ENCODE peak calls at places on chromosome 4, in five cellular contexts. Z is OCI-M1, T is ureter, G is GF-D8, M is NCI-H1694. S is an unnamed sample.

GRCh38 chr4:10527438-10527837 is 70.2 kb upstream of the ZNF518B start:
- DNase-seq in Z (no peak), G (no peak), M (no peak), T (no peak), S (no peak)

GRCh38 chr4:24224446-24224845 is 334.6 kb upstream of the PPARGC1A start:
- DNase-seq in M (no peak), Z (no peak), T (no peak), G (no peak), S (no peak)

GRCh38 chr4:10196191-10196590 is 79.6 kb upstream of the WDR1 start:
- DNase-seq in T (no peak), G (no peak), M (no peak), Z (no peak), S (peak)

GRCh38 chr4:5887361-5888221 is 5.3 kb downstream of the CRMP1 start:
- DNase-seq in T (no peak), G (no peak), M (no peak), Z (no peak), S (no peak)

GRCh38 chr4:181548873-181549541 is 694.2 kb upstream of the TENM3 start:
- DNase-seq in M (no peak), Z (peak), T (no peak), G (no peak), S (peak)

GRCh38 chr4:81625422-81626417 is 154.0 kb upstream of the RASGEF1B start:
- DNase-seq in M (no peak), T (no peak), G (no peak), Z (no peak), S (no peak)

GRCh38 chr4:145909773-145910172 is 28.9 kb downstream of the ZNF827 start:
- DNase-seq in T (peak), M (no peak), Z (no peak), G (no peak), S (no peak)

GRCh38 chr4:148044889-148045352 is 313.0 kb downstream of the ARHGAP10 start:
- DNase-seq in Z (peak), T (no peak), M (no peak), G (no peak), S (peak)

GRCh38 chr4:99586322-99586721 is 11.7 kb downstream of the MTTP start:
- DNase-seq in G (no peak), Z (no peak), T (no peak), M (no peak), S (no peak)

GRCh38 chr4:107317596-107317995 is 281.5 kb upstream of the DKK2 start:
- DNase-seq in M (no peak), G (no peak), Z (no peak), T (no peak), S (no peak)

GRCh38 chr4:158729716-158730559 is 6.7 kb upstream of the PPID start:
- DNase-seq in M (peak), T (peak), Z (peak), G (peak), S (peak)

GRCh38 chr4:153143527-153144348 is 60.5 kb upstream of the TRIM2 start:
- DNase-seq in T (no peak), G (no peak), Z (peak), M (peak), S (no peak)

GRCh38 chr4:108849611-108850406 is 87.0 kb upstream of the ETNPPL start:
- DNase-seq in G (no peak), Z (peak), T (no peak), M (no peak), S (no peak)

GRCh38 chr4:4416981-4417380 is 30.1 kb downstream of the NSG1 start:
- DNase-seq in Z (no peak), T (no peak), G (no peak), M (no peak), S (no peak)

GRCh38 chr4:33160126-33160525 is 2440.0 kb downstream of the PCDH7 start:
- DNase-seq in M (no peak), Z (peak), G (no peak), T (no peak), S (peak)

GRCh38 chr4:78058591-78059523 is 1.7 kb downstream of the FRAS1 start:
- DNase-seq in T (peak), G (no peak), M (no peak), Z (peak), S (no peak)

GRCh38 chr4:38152305-38152704 is 192.1 kb downstream of the PTTG2 start:
- DNase-seq in T (no peak), G (peak), M (no peak), Z (no peak), S (no peak)

GRCh38 chr4:182776376-182777058 is 140.7 kb downstream of the DCTD start:
- DNase-seq in M (no peak), G (no peak), Z (no peak), T (no peak), S (no peak)

GRCh38 chr4:8238515-8239053 is 31.0 kb upstream of the HTRA3 start:
- DNase-seq in Z (no peak), T (no peak), G (no peak), M (no peak), S (no peak)

GRCh38 chr4:25234390-25235367 is 846 bp downstream of the PI4K2B start:
- DNase-seq in G (peak), Z (peak), M (peak), T (peak), S (peak)

GRCh38 chr4:174658246-174658645 is 136.0 kb upstream of the HPGD start:
- DNase-seq in T (no peak), M (no peak), Z (peak), G (no peak), S (no peak)

GRCh38 chr4:73019462-73020047 is 50.0 kb downstream of the COX18 start:
- DNase-seq in M (peak), G (no peak), T (no peak), Z (peak), S (peak)

GRCh38 chr4:41281038-41281634 is 24.4 kb downstream of the UCHL1 start:
- DNase-seq in M (peak), G (no peak), T (peak), Z (peak), S (peak)

GRCh38 chr4:19254476-19254875 is 997.2 kb upstream of the SLIT2 start:
- DNase-seq in T (no peak), M (no peak), Z (no peak), G (no peak), S (no peak)

GRCh38 chr4:64158648-64159326 is 250.5 kb downstream of the TECRL start:
- DNase-seq in Z (peak), T (peak), G (peak), M (peak), S (peak)

GRCh38 chr4:88008624-88009235 is 1.3 kb downstream of the PKD2 start:
- DNase-seq in T (no peak), G (no peak), M (no peak), Z (peak), S (peak)

GRCh38 chr4:163087805-163088204 is 78.9 kb downstream of the NAF1 start:
- DNase-seq in Z (no peak), T (no peak), G (no peak), M (no peak), S (no peak)

GRCh38 chr4:174681723-174682300 is 147.2 kb downstream of the GLRA3 start:
- DNase-seq in M (no peak), T (no peak), Z (peak), G (no peak), S (no peak)

GRCh38 chr4:28772066-28772465 is 1911.4 kb downstream of the STIM2 start:
- DNase-seq in T (no peak), G (no peak), M (no peak), Z (peak), S (no peak)

GRCh38 chr4:46270986-46271596 is 118.8 kb downstream of the GABRA2 start:
- DNase-seq in Z (peak), G (peak), M (no peak), T (no peak), S (peak)

GRCh38 chr4:120839974-120840751 is 82.4 kb downstream of the PRDM5 start:
- DNase-seq in Z (no peak), M (no peak), G (no peak), T (no peak), S (no peak)

GRCh38 chr4:174749091-174749490 is 80.0 kb downstream of the GLRA3 start:
- DNase-seq in T (no peak), M (no peak), G (no peak), Z (no peak), S (no peak)

S was measured in NB4.